ENCODE peak calls at places on chromosome 21, in nine cellular contexts. One of them, this sample, is unnamed.
A peak's percentile ranks its signal among the peaks of the same experiment; 100 is the strongest.

GRCh38 chr21:33843216-33843615 is 72.4 kb downstream of the ATP5PO start:
- DNase-seq in sigmoid colon: no peak
- DNase-seq in spleen: no peak
- DNase-seq in IMR-90: no peak
- DNase-seq in heart left ventricle: no peak
- DNase-seq in breast epithelium: no peak
- DNase-seq in K562: no peak
- DNase-seq in esophagus squamous epithelium: no peak
- DNase-seq in uterus: peak; percentile 36
- DNase-seq in this sample: no peak

GRCh38 chr21:41754481-41754891 is 12.4 kb downstream of the RIPK4 start:
- DNase-seq in sigmoid colon: no peak
- DNase-seq in heart left ventricle: no peak
- DNase-seq in IMR-90: no peak
- DNase-seq in breast epithelium: no peak
- DNase-seq in uterus: no peak
- DNase-seq in esophagus squamous epithelium: no peak
- DNase-seq in K562: no peak
- DNase-seq in spleen: no peak
- DNase-seq in this sample: no peak

GRCh38 chr21:26366781-26367180 is 196.2 kb upstream of the APP start:
- DNase-seq in sigmoid colon: no peak
- DNase-seq in heart left ventricle: no peak
- DNase-seq in uterus: no peak
- DNase-seq in spleen: no peak
- DNase-seq in IMR-90: no peak
- DNase-seq in K562: no peak
- DNase-seq in esophagus squamous epithelium: no peak
- DNase-seq in breast epithelium: no peak
- DNase-seq in this sample: no peak

GRCh38 chr21:18832950-18833349 is 429.4 kb upstream of the TMPRSS15 start:
- DNase-seq in IMR-90: no peak
- DNase-seq in breast epithelium: no peak
- DNase-seq in spleen: no peak
- DNase-seq in esophagus squamous epithelium: no peak
- DNase-seq in K562: no peak
- DNase-seq in uterus: no peak
- DNase-seq in heart left ventricle: no peak
- DNase-seq in sigmoid colon: no peak
- DNase-seq in this sample: no peak

GRCh38 chr21:16588433-16588860 is 858.7 kb downstream of the USP25 start:
- DNase-seq in spleen: no peak
- DNase-seq in heart left ventricle: peak; percentile 45
- DNase-seq in breast epithelium: peak; percentile 58
- DNase-seq in esophagus squamous epithelium: no peak
- DNase-seq in uterus: peak; percentile 74
- DNase-seq in K562: no peak
- DNase-seq in sigmoid colon: peak; percentile 85
- DNase-seq in IMR-90: peak; percentile 84
- DNase-seq in this sample: peak; percentile 45

GRCh38 chr21:27422435-27422834 is 455.5 kb upstream of the ADAMTS5 start:
- DNase-seq in esophagus squamous epithelium: no peak
- DNase-seq in breast epithelium: no peak
- DNase-seq in sigmoid colon: no peak
- DNase-seq in heart left ventricle: no peak
- DNase-seq in IMR-90: peak; percentile 60
- DNase-seq in K562: no peak
- DNase-seq in spleen: no peak
- DNase-seq in uterus: no peak
- DNase-seq in this sample: no peak

GRCh38 chr21:26918318-26919065 is 48.4 kb downstream of the ADAMTS5 start:
- DNase-seq in uterus: no peak
- DNase-seq in IMR-90: peak; percentile 89
- DNase-seq in sigmoid colon: no peak
- DNase-seq in esophagus squamous epithelium: no peak
- DNase-seq in breast epithelium: no peak
- DNase-seq in spleen: no peak
- DNase-seq in heart left ventricle: no peak
- DNase-seq in K562: no peak
- DNase-seq in this sample: no peak

GRCh38 chr21:38806153-38806941 is 618 bp downstream of the ETS2 start:
- DNase-seq in spleen: peak; percentile 90
- DNase-seq in sigmoid colon: peak; percentile 78
- DNase-seq in esophagus squamous epithelium: no peak
- DNase-seq in IMR-90: no peak
- DNase-seq in K562: no peak
- DNase-seq in heart left ventricle: peak; percentile 49
- DNase-seq in uterus: no peak
- DNase-seq in breast epithelium: no peak
- DNase-seq in this sample: peak; percentile 45

GRCh38 chr21:16773206-16773605 is 739.6 kb upstream of the CXADR start:
- DNase-seq in IMR-90: peak; percentile 57
- DNase-seq in spleen: no peak
- DNase-seq in esophagus squamous epithelium: no peak
- DNase-seq in heart left ventricle: no peak
- DNase-seq in K562: no peak
- DNase-seq in sigmoid colon: no peak
- DNase-seq in breast epithelium: no peak
- DNase-seq in uterus: no peak
- DNase-seq in this sample: no peak

GRCh38 chr21:29289317-29289716 is 9.4 kb upstream of the BACH1 start:
- DNase-seq in uterus: no peak
- DNase-seq in heart left ventricle: no peak
- DNase-seq in spleen: no peak
- DNase-seq in sigmoid colon: no peak
- DNase-seq in K562: no peak
- DNase-seq in esophagus squamous epithelium: no peak
- DNase-seq in IMR-90: no peak
- DNase-seq in breast epithelium: no peak
- DNase-seq in this sample: no peak

GRCh38 chr21:29288239-29288638 is 10.5 kb upstream of the BACH1 start:
- DNase-seq in IMR-90: no peak
- DNase-seq in K562: no peak
- DNase-seq in spleen: no peak
- DNase-seq in heart left ventricle: no peak
- DNase-seq in esophagus squamous epithelium: no peak
- DNase-seq in breast epithelium: no peak
- DNase-seq in sigmoid colon: no peak
- DNase-seq in uterus: no peak
- DNase-seq in this sample: no peak

GRCh38 chr21:29290245-29290644 is 8.5 kb upstream of the BACH1 start:
- DNase-seq in spleen: no peak
- DNase-seq in breast epithelium: no peak
- DNase-seq in IMR-90: no peak
- DNase-seq in heart left ventricle: no peak
- DNase-seq in uterus: no peak
- DNase-seq in esophagus squamous epithelium: no peak
- DNase-seq in K562: no peak
- DNase-seq in sigmoid colon: no peak
- DNase-seq in this sample: no peak

DNA sequence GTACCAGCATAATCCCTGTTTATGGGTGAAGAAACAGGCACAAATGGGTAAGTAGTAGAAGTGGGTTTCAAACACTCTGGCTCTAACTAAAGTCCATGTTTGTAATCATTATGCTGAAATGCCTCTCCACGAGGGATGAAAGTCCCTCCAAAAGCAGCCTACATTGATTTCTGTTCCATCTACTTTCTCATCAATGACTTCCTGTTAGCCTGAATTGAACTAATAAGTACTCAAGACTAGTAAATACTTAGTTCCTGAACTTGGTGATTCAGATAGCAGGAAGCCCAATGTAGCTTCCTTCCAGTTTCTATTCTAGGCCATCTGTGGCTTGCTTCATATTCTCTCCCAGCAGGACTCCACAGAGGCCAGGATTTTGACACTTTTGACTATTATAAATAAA is 11.3 kb upstream of the BACH1 start:
- DNase-seq in sigmoid colon: no peak
- DNase-seq in uterus: no peak
- DNase-seq in spleen: no peak
- DNase-seq in IMR-90: peak; percentile 52
- DNase-seq in breast epithelium: no peak
- DNase-seq in esophagus squamous epithelium: no peak
- DNase-seq in K562: no peak
- DNase-seq in heart left ventricle: no peak
- DNase-seq in this sample: no peak
- TF ChIP-seq POLR2A in sigmoid colon: no peak
- TF ChIP-seq POLR2A in uterus: no peak
- TF ChIP-seq POLR2A in spleen: no peak
- TF ChIP-seq POLR2A in IMR-90: no peak
- TF ChIP-seq POLR2A in breast epithelium: no peak
- TF ChIP-seq POLR2A in esophagus squamous epithelium: no peak
- TF ChIP-seq POLR2A in K562: no peak
- TF ChIP-seq POLR2A in heart left ventricle: no peak
- TF ChIP-seq POLR2A in this sample: no peak

DNA sequence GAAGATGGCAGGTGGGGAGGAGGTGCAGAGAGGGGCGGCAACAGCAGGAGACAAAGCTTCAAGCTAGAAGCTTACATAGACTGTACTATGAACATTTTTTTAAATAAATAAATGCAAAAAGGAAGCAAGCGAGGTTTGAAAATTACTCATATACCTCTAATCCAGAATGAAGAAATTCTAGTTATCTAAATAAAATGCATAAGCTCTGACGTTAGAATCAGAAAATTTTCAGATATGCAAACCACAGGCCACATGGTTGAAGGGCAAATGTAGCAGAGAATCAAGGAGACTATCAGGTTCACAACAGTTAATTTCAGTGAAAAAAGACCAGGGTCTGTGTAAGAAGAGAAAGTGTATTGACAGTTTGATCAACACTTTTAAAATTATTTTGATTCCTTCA is 54.8 kb downstream of the NRIP1 start:
- DNase-seq in spleen: no peak
- DNase-seq in IMR-90: peak; percentile 91
- DNase-seq in sigmoid colon: no peak
- DNase-seq in esophagus squamous epithelium: no peak
- DNase-seq in heart left ventricle: no peak
- DNase-seq in uterus: no peak
- DNase-seq in K562: no peak
- DNase-seq in breast epithelium: no peak
- DNase-seq in this sample: no peak
- H3K4me1 ChIP-seq in spleen: peaks cover 23% of the 10 kb centered on the region
- H3K4me1 ChIP-seq in IMR-90: peaks cover 23% of the 10 kb centered on the region
- H3K4me1 ChIP-seq in sigmoid colon: peaks cover 60% of the 10 kb centered on the region
- H3K4me1 ChIP-seq in esophagus squamous epithelium: peaks cover 9% of the 10 kb centered on the region
- H3K4me1 ChIP-seq in heart left ventricle: peaks cover 19% of the 10 kb centered on the region
- H3K4me1 ChIP-seq in uterus: peaks cover 8% of the 10 kb centered on the region
- H3K4me1 ChIP-seq in K562: no peaks in the 10 kb centered on the region
- H3K4me1 ChIP-seq in breast epithelium: peaks cover 5% of the 10 kb centered on the region
- H3K4me1 ChIP-seq in this sample: peaks cover 23% of the 10 kb centered on the region

GRCh38 chr21:46144464-46145070 is 10.8 kb downstream of the FTCD start:
- DNase-seq in IMR-90: no peak
- DNase-seq in spleen: no peak
- DNase-seq in K562: no peak
- DNase-seq in esophagus squamous epithelium: no peak
- DNase-seq in breast epithelium: no peak
- DNase-seq in heart left ventricle: no peak
- DNase-seq in uterus: no peak
- DNase-seq in sigmoid colon: peak; percentile 62
- DNase-seq in this sample: no peak
- H3K27ac ChIP-seq in IMR-90: no peak overlapping the region
- H3K27ac ChIP-seq in spleen: no peak overlapping the region
- H3K27ac ChIP-seq in K562: no peak overlapping the region
- H3K27ac ChIP-seq in esophagus squamous epithelium: no peak overlapping the region
- H3K27ac ChIP-seq in breast epithelium: no peak overlapping the region
- H3K27ac ChIP-seq in heart left ventricle: no peak overlapping the region
- H3K27ac ChIP-seq in uterus: no peak overlapping the region
- H3K27ac ChIP-seq in sigmoid colon: no peak overlapping the region
- H3K27ac ChIP-seq in this sample: no peak overlapping the region

DNA sequence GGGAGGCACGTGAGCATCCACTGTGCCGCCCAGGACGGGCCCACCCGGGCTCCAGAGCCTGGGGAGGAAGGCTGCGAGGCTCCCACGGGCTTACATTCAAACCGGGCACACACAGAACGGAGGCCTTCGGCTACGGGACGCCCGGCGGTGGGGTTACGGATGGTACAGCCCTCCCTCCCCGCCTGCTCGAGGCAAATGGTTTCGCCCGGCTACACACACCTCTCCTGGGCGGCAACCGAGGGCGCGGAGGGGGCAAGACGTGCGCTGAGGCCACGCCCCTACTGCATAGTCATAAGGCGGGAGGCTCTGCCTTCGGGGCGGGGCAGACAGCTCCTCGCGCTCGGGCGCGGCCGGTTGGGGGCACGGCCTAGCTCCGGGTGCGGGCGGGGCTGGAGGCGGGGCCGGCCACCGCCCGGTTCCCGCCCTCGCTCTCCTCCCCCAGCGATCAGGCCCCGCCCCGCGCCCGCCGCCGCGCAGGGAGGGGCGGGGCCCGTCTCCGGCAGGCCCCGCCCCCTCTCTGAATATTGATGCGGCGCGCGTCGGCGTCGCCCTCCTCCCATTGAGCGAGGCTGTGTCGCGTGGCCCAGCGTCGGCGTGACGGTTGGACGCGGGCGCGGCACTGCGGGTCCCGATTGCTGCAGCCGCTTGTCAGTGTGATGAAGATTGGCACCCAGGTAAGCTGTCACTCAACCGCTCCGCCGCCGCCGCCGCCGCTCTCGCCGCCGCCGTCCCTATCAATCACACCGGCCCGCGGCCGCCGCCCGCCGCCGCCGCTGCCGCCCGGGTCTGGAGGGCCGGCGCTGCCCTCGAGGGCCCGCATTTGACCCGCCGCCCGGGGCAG is at the start of gene PKNOX1:
- DNase-seq in IMR-90: peak; percentile 98
- DNase-seq in spleen: peak; percentile 100
- DNase-seq in uterus: peak; percentile 98
- DNase-seq in sigmoid colon: peak; percentile 100
- DNase-seq in K562: peak; percentile 98
- DNase-seq in esophagus squamous epithelium: peak; percentile 94
- DNase-seq in breast epithelium: peak; percentile 98
- DNase-seq in heart left ventricle: peak; percentile 99
- DNase-seq in this sample: peak; percentile 99
- TF ChIP-seq POLR2A in IMR-90: no peak
- TF ChIP-seq POLR2A in spleen: peak; percentile 8
- TF ChIP-seq POLR2A in uterus: peak; percentile 64
- TF ChIP-seq POLR2A in sigmoid colon: no peak
- TF ChIP-seq POLR2A in K562: no peak
- TF ChIP-seq POLR2A in esophagus squamous epithelium: peak; percentile 74
- TF ChIP-seq POLR2A in breast epithelium: no peak
- TF ChIP-seq POLR2A in heart left ventricle: peak; percentile 68
- TF ChIP-seq POLR2A in this sample: peak; percentile 62